ENCODE peak calls at places on chromosomes 4 and X, in seven cellular contexts. A is mucosa of descending colon; F is epithelial cell of esophagus; E is M059J; M is stimulated activated CD4-positive, alpha-beta T cell treated with anti-CD3 and anti-CD28 coated beads, Interleukin-4, amount 100 ng/mL, for 48 hours; P is DMS153; Y is iris pigment epithelial cell. I is an unnamed sample.

GRCh38 chr4:158870282-158871049 is 101.6 kb downstream of the FNIP2 start:
- DNase-seq in E (no peak), F (no peak), P (no peak), Y (no peak), A (no peak), M (no peak), I (no peak)

GRCh38 chr4:77921701-77922100 is 59.1 kb downstream of the MRPL1 start:
- DNase-seq in P (peak), F (peak), M (no peak), A (no peak), E (peak), Y (peak), I (no peak)

GRCh38 chr4:139857021-139857420 is 191.4 kb downstream of the MGST2 start:
- DNase-seq in A (no peak), F (no peak), P (peak), E (peak), M (no peak), Y (peak), I (no peak)

GRCh38 chrX:8748855-8749254 is 16.9 kb upstream of the ANOS1 start:
- DNase-seq in F (peak), E (peak), M (no peak), Y (peak), P (peak), A (no peak), I (no peak)

GRCh38 chrX:128754130-128754529 is 701.9 kb upstream of the ACTRT1 start:
- DNase-seq in E (no peak), P (peak), F (no peak), M (no peak), A (no peak), Y (no peak), I (no peak)

GRCh38 chrX:106300239-106300638 is 132.1 kb downstream of the PWWP3B start:
- DNase-seq in M (no peak), P (no peak), A (no peak), F (peak), Y (peak), E (no peak), I (no peak)

GRCh38 chr4:77650787-77651186 is 45.2 kb downstream of the CXCL13 start:
- DNase-seq in A (no peak), F (no peak), Y (no peak), E (no peak), M (no peak), P (no peak), I (no peak)

GRCh38 chrX:119981286-119982070 is 37.9 kb upstream of the NKAP start:
- DNase-seq in E (peak), A (no peak), M (no peak), P (no peak), F (peak), Y (peak), I (peak)

GRCh38 chr4:152957437-152958185 is 21.5 kb downstream of the FHDC1 start:
- DNase-seq in E (no peak), P (no peak), Y (no peak), M (no peak), A (peak), F (no peak), I (peak)

I was measured in body of pancreas.